ENCODE peak calls at places on chromosomes 13 and 19, in five cellular contexts. I is stimulated activated CD8-positive, alpha-beta memory T cell treated with anti-CD3 and anti-CD28 coated beads, Interleukin-12 subunit alpha, Interleukin-12 subunit beta, amount 100 ng/mL, for 1 hour; E is WERI-Rb-1; P is activated CD4-positive, alpha-beta T cell treated with anti-CD3 and anti-CD28 coated beads, Interleukin-2, amount 10 ng/mL, durations not matched to agents 24 days and 14 days; Q is CD4-positive, alpha-beta T cell. Z is an unnamed sample.

GRCh38 chr13:65606622-65607021 is 1623.5 kb downstream of the PCDH9 start:
- DNase-seq in P (no peak), I (no peak), E (no peak), Q (no peak), Z (no peak)

GRCh38 chr19:36674201-36674600 is 7.6 kb upstream of the ZNF461 start:
- DNase-seq in E (no peak), P (no peak), Q (no peak), I (no peak), Z (no peak)

GRCh38 chr13:112969692-112970338 is 801 bp downstream of the MCF2L start:
- DNase-seq in I (no peak), Q (no peak), E (no peak), P (no peak), Z (no peak)

GRCh38 chr19:50658438-50659317 is 9.4 kb downstream of the C19orf81 start:
- DNase-seq in E (peak), P (peak), Q (peak), I (peak), Z (no peak)

GRCh38 chr19:36215276-36216171 is 618 bp downstream of the ZNF146 start:
- DNase-seq in P (peak), E (no peak), Q (no peak), I (no peak), Z (no peak)

GRCh38 chr19:35052599-35053190 is 11.2 kb downstream of the HPN start:
- DNase-seq in P (no peak), I (no peak), Q (no peak), E (no peak), Z (no peak)

GRCh38 chr13:71274923-71275593 is 591.9 kb downstream of the DACH1 start:
- DNase-seq in E (no peak), I (no peak), Q (no peak), P (no peak), Z (no peak)

GRCh38 chr19:29588095-29588494 is 18.0 kb upstream of the POP4 start:
- DNase-seq in I (no peak), E (no peak), P (no peak), Q (no peak), Z (no peak)

GRCh38 chr19:43148233-43148632 is 38.1 kb downstream of the PSG5 start:
- DNase-seq in Q (no peak), P (no peak), I (no peak), E (no peak), Z (no peak)

GRCh38 chr13:99577934-99578917 is 77.0 kb downstream of the TM9SF2 start:
- DNase-seq in Q (no peak), I (no peak), E (no peak), P (no peak), Z (no peak)

GRCh38 chr13:112066624-112067004 is 335 bp upstream of the SOX1 start:
- DNase-seq in I (peak), P (peak), E (no peak), Q (peak), Z (no peak)

GRCh38 chr13:74771964-74772363 is 637.8 kb upstream of the KLF12 start:
- DNase-seq in P (no peak), I (no peak), Q (no peak), E (no peak), Z (no peak)

GRCh38 chr19:10517361-10517759 is at the start of gene S1PR5:
- DNase-seq in P (peak), E (no peak), Q (no peak), I (no peak), Z (no peak)

GRCh38 chr19:33348301-33349010 is 25.1 kb upstream of the CEBPG start:
- DNase-seq in Q (no peak), P (no peak), E (no peak), I (no peak), Z (no peak)

GRCh38 chr13:26883613-26884257 is 123.1 kb upstream of the GPR12 start:
- DNase-seq in E (no peak), I (no peak), P (no peak), Q (no peak), Z (no peak)

GRCh38 chr13:104705031-104705750 is 1639.0 kb upstream of the SLC10A2 start:
- DNase-seq in P (no peak), I (no peak), Q (no peak), E (no peak), Z (no peak)

GRCh38 chr13:40381935-40382764 is 284.3 kb downstream of the FOXO1 start:
- DNase-seq in I (no peak), E (no peak), P (no peak), Q (no peak), Z (no peak)

GRCh38 chr19:13134626-13135025 is 15.5 kb downstream of the STX10 start:
- DNase-seq in E (no peak), Q (no peak), P (no peak), I (no peak), Z (no peak)

GRCh38 chr13:20185657-20186056 is 7.1 kb downstream of the GJB2 start:
- DNase-seq in I (no peak), P (no peak), E (no peak), Q (no peak), Z (no peak)

GRCh38 chr13:60654405-60654804 is 257.4 kb downstream of the TDRD3 start:
- DNase-seq in E (peak), I (no peak), Q (no peak), P (no peak), Z (no peak)

GRCh38 chr13:83881917-83882625 is at the start of gene SLITRK1:
- DNase-seq in P (peak), Q (no peak), I (no peak), E (peak), Z (no peak)

GRCh38 chr13:102877285-102877684 is 31.5 kb downstream of the ERCC5 start:
- DNase-seq in P (no peak), Q (no peak), E (no peak), I (no peak), Z (no peak)

GRCh38 chr19:16380943-16381755 is 56.5 kb downstream of the KLF2 start:
- DNase-seq in E (no peak), P (no peak), I (no peak), Q (no peak), Z (no peak)

GRCh38 chr19:51354742-51355148 is 11.4 kb downstream of the ETFB start:
- DNase-seq in P (peak), I (no peak), E (no peak), Q (no peak), Z (no peak)

GRCh38 chr19:38063921-38064320 is 156.9 kb downstream of the SIPA1L3 start:
- DNase-seq in E (no peak), I (no peak), Q (no peak), P (no peak), Z (no peak)

GRCh38 chr19:39409207-39409885 is 2.7 kb downstream of the ZFP36 start:
- DNase-seq in I (peak), Q (peak), E (peak), P (peak), Z (peak)

GRCh38 chr13:32537580-32538233 is 888 bp downstream of the N4BP2L2 start:
- DNase-seq in P (peak), Q (peak), E (peak), I (no peak), Z (no peak)

GRCh38 chr13:33524086-33524485 is 238.5 kb upstream of the STARD13 start:
- DNase-seq in Q (no peak), P (no peak), E (no peak), I (no peak), Z (no peak)

GRCh38 chr19:36259211-36259610 is 44.3 kb downstream of the ZNF146 start:
- DNase-seq in P (no peak), Q (no peak), E (no peak), I (no peak), Z (no peak)

GRCh38 chr13:86409466-86410241 is 610.4 kb upstream of the SLITRK6 start:
- DNase-seq in P (no peak), Q (no peak), E (no peak), I (no peak), Z (no peak)

GRCh38 chr19:48006762-48007161 is 12.3 kb downstream of the ELSPBP1 start:
- DNase-seq in P (no peak), E (no peak), Q (no peak), I (no peak), Z (no peak)

GRCh38 chr19:15292847-15293582 is 39.3 kb downstream of the BRD4 start:
- DNase-seq in Q (no peak), I (no peak), P (peak), E (no peak), Z (no peak)

GRCh38 chr13:33349996-33350826 is 64.7 kb upstream of the STARD13 start:
- DNase-seq in E (no peak), P (no peak), I (no peak), Q (no peak), Z (no peak)

GRCh38 chr13:101026736-101027398 is 352.3 kb upstream of the TMTC4 start:
- DNase-seq in I (no peak), E (no peak), P (no peak), Q (no peak), Z (no peak)

GRCh38 chr19:944663-945241 is 18.9 kb downstream of the ARID3A start:
- DNase-seq in I (no peak), P (no peak), E (no peak), Q (no peak), Z (no peak)

GRCh38 chr19:49443366-49444099 is 2.2 kb upstream of the SLC17A7 start:
- DNase-seq in I (peak), E (peak), P (peak), Q (peak), Z (peak)

GRCh38 chr13:99265162-99265822 is 7.1 kb upstream of the GPR18 start:
- DNase-seq in I (no peak), P (no peak), E (no peak), Q (no peak), Z (no peak)

GRCh38 chr19:12521996-12522395 is 29.3 kb downstream of the ZNF564 start:
- DNase-seq in I (no peak), E (peak), Q (no peak), P (no peak), Z (no peak)